ENCODE peak calls at places on chromosomes 1 and 21, in six cellular contexts. X, I, P, B, Z and A are unnamed samples.

GRCh38 chr1:118445156-118445555 is 260.1 kb upstream of the SPAG17 start:
- DNase-seq in B (no peak), P (no peak), X (no peak), I (no peak), Z (no peak), A (no peak)

GRCh38 chr1:245810181-245810727 is 655.5 kb downstream of the KIF26B start:
- DNase-seq in B (no peak), X (no peak), Z (no peak), P (no peak), I (peak; percentile 25), A (no peak)

GRCh38 chr1:7300893-7301292 is 470.2 kb upstream of the VAMP3 start:
- DNase-seq in P (peak; percentile 72), B (no peak), X (peak; percentile 84), Z (no peak), I (peak; percentile 66), A (peak; percentile 95)

GRCh38 chr1:98057236-98057635 is 136.4 kb upstream of the DPYD start:
- DNase-seq in X (no peak), I (no peak), B (no peak), Z (no peak), P (no peak), A (no peak)

GRCh38 chr1:51093566-51093965 is 8.5 kb upstream of the C1orf185 start:
- DNase-seq in B (no peak), Z (no peak), I (no peak), X (no peak), P (no peak), A (peak; percentile 44)

GRCh38 chr21:27954806-27955205 is 987.9 kb upstream of the ADAMTS5 start:
- DNase-seq in Z (no peak), P (peak; percentile 8), B (peak; percentile 1), I (no peak), X (no peak), A (peak; percentile 0)

GRCh38 chr1:6083801-6084467 is 38.2 kb downstream of the KCNAB2 start:
- DNase-seq in P (no peak), X (no peak), I (no peak), B (no peak), Z (no peak), A (peak; percentile 80)

GRCh38 chr1:22108343-22109135 is 34.4 kb downstream of the WNT4 start:
- DNase-seq in Z (no peak), P (peak; percentile 36), I (no peak), B (no peak), X (no peak), A (peak; percentile 39)

GRCh38 chr1:162179121-162179520 is 109.6 kb downstream of the NOS1AP start:
- DNase-seq in Z (no peak), P (no peak), I (peak; percentile 54), B (no peak), X (no peak), A (no peak)

GRCh38 chr1:28591708-28592313 is at the start of gene RAB42:
- DNase-seq in B (peak; percentile 80), P (peak; percentile 58), Z (peak; percentile 73), I (no peak), X (no peak), A (peak; percentile 46)

GRCh38 chr1:45200906-45201500 is 5.4 kb downstream of the ZSWIM5 start:
- DNase-seq in I (no peak), Z (no peak), B (peak; percentile 28), P (no peak), X (no peak), A (no peak)

GRCh38 chr1:67726224-67726623 is 41.2 kb downstream of the GADD45A start:
- DNase-seq in X (no peak), Z (no peak), P (no peak), B (no peak), I (peak; percentile 79), A (peak; percentile 75)

GRCh38 chr1:9413143-9413876 is 120.6 kb downstream of the SPSB1 start:
- DNase-seq in Z (peak; percentile 55), I (peak; percentile 85), B (peak; percentile 52), P (peak; percentile 88), X (peak; percentile 56), A (peak; percentile 83)

GRCh38 chr1:87792094-87792493 is 463.4 kb downstream of the LMO4 start:
- DNase-seq in I (peak; percentile 11), X (no peak), Z (no peak), B (no peak), P (no peak), A (no peak)

GRCh38 chr1:206012086-206012859 is 9.1 kb upstream of the RAB7B start:
- DNase-seq in B (peak; percentile 56), X (no peak), Z (no peak), P (peak; percentile 40), I (no peak), A (no peak)

GRCh38 chr1:103371234-103371633 is 154.3 kb upstream of the RNPC3 start:
- DNase-seq in I (no peak), B (no peak), Z (no peak), P (peak; percentile 39), X (no peak), A (peak; percentile 38)

GRCh38 chr1:236064674-236065508 is at the start of gene NID1:
- DNase-seq in X (no peak), P (peak; percentile 87), I (peak; percentile 71), Z (peak; percentile 95), B (peak; percentile 91), A (peak; percentile 82)

GRCh38 chr1:3011127-3011526 is 10.1 kb upstream of the ACTRT2 start:
- DNase-seq in Z (no peak), I (no peak), P (no peak), B (no peak), X (no peak), A (no peak)

GRCh38 chr1:207306023-207306422 is 15.5 kb upstream of the CD55 start:
- DNase-seq in X (no peak), P (no peak), I (no peak), Z (no peak), B (no peak), A (no peak)

GRCh38 chr1:90821152-90821792 is 104.2 kb upstream of the BARHL2 start:
- DNase-seq in X (no peak), P (no peak), Z (no peak), I (no peak), B (no peak), A (peak; percentile 7)

GRCh38 chr1:59333626-59334277 is 36.9 kb downstream of the FGGY start:
- DNase-seq in P (no peak), I (no peak), X (no peak), Z (no peak), B (no peak), A (no peak)
- TF ChIP-seq EZH2phosphoT487 in P (no peak), I (no peak), X (no peak), Z (no peak), B (no peak), A (no peak)

GRCh38 chr1:246815693-246816270 is 91.6 kb downstream of the SCCPDH start:
- DNase-seq in Z (no peak), P (no peak), X (no peak), I (no peak), B (no peak), A (no peak)
- H3K4me3 ChIP-seq in Z (no peak overlapping the region), P (no peak overlapping the region), X (no peak overlapping the region), I (no peak overlapping the region), B (no peak overlapping the region), A (no peak overlapping the region)

DNA sequence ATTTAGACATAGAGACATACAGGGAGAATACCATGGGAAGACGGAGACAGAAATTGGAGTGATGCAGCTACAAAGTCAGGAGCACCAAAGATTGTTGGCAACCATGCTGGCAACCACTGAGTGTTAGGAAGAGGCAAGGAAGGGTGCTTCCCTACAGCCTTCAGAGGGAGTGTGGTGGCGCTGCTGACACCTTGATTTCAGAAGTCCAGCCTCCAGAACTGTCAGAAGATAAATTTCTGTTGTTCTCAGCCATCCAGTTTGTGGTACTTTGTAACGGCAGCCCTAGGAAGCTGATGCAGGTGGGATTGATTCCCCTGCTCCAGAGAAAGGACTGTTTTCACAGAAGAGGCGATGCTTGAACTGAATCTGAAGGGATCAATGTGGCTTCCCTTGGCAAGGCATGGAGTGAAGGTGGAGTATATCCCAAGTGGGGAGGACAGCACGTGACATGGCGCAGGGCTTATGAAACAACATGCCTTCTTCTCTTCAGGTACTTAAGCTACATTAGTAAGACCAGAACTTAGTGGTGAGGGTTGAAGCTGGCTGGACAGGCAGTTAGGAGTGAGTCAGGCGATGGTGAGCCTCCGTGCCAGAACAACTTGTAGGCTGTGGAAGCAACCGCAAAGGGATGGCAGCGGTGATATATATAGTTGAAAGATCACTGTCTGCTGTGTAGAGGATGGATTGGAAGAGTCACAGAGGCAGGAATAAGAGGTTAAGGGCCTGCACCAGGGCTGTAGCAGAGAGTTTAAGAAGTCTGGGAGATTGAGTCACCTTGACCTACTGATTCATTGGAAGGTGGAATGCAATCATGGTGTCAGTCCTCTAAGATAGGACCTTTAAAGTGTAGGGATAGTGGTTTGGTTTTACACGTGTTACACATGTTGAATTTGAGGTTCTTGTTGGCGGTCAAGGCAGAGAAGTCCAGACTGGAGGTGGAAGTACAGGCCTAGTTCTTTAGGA is 2.1 kb downstream of the LEPR start:
- DNase-seq in Z (no peak), I (peak; percentile 31), X (no peak), P (no peak), B (no peak), A (peak; percentile 59)
- TF ChIP-seq EZH2phosphoT487 in Z (no peak), I (no peak), X (no peak), P (no peak), B (no peak), A (no peak)

GRCh38 chr1:153697873-153698647 is 19.6 kb downstream of the NPR1 start:
- DNase-seq in B (peak; percentile 66), P (no peak), I (no peak), Z (no peak), X (no peak), A (peak; percentile 63)
- H3K4me3 ChIP-seq in B (peak overlapping the region; percentile 33), P (no peak overlapping the region), I (no peak overlapping the region), Z (no peak overlapping the region), X (no peak overlapping the region), A (no peak overlapping the region)

GRCh38 chr1:63784083-63784482 is 10.3 kb downstream of the ROR1 start:
- DNase-seq in B (no peak), P (no peak), X (no peak), I (no peak), Z (no peak), A (no peak)
- TF ChIP-seq EZH2phosphoT487 in B (no peak), P (no peak), X (no peak), I (no peak), Z (no peak), A (no peak)